ENCODE peak calls at places on chromosomes 12 and 14, in seven cellular contexts. One of them, this sample, is unnamed.

GRCh38 chr12:11724888-11725310 is 75.4 kb downstream of the ETV6 start:
- DNase-seq in non-pigmented ciliary epithelial cell: no peak
- DNase-seq in EL: peak; percentile 12
- DNase-seq in H7: no peak
- DNase-seq in T-helper 1 cell: no peak
- DNase-seq in kidney tubule cell: no peak
- DNase-seq in heart right ventricle: no peak
- DNase-seq in this sample: no peak

GRCh38 chr12:130975116-130975515 is 21.4 kb downstream of the ADGRD1 start:
- DNase-seq in kidney tubule cell: no peak
- DNase-seq in non-pigmented ciliary epithelial cell: no peak
- DNase-seq in H7: no peak
- DNase-seq in EL: no peak
- DNase-seq in T-helper 1 cell: no peak
- DNase-seq in heart right ventricle: no peak
- DNase-seq in this sample: no peak

GRCh38 chr12:40473979-40474378 is 218.3 kb upstream of the CNTN1 start:
- DNase-seq in non-pigmented ciliary epithelial cell: no peak
- DNase-seq in T-helper 1 cell: no peak
- DNase-seq in EL: no peak
- DNase-seq in H7: no peak
- DNase-seq in kidney tubule cell: no peak
- DNase-seq in heart right ventricle: no peak
- DNase-seq in this sample: no peak

GRCh38 chr14:31510222-31510621 is 22.4 kb upstream of the GPR33 start:
- DNase-seq in heart right ventricle: no peak
- DNase-seq in non-pigmented ciliary epithelial cell: no peak
- DNase-seq in kidney tubule cell: peak; percentile 45
- DNase-seq in T-helper 1 cell: no peak
- DNase-seq in H7: no peak
- DNase-seq in EL: peak; percentile 12
- DNase-seq in this sample: no peak

GRCh38 chr12:13126494-13126893 is 23.0 kb upstream of the GSG1 start:
- DNase-seq in EL: no peak
- DNase-seq in heart right ventricle: no peak
- DNase-seq in T-helper 1 cell: no peak
- DNase-seq in non-pigmented ciliary epithelial cell: no peak
- DNase-seq in kidney tubule cell: no peak
- DNase-seq in H7: no peak
- DNase-seq in this sample: no peak

GRCh38 chr12:75705749-75706719 is 194.6 kb upstream of the KRR1 start:
- DNase-seq in H7: no peak
- DNase-seq in heart right ventricle: peak; percentile 26
- DNase-seq in EL: peak; percentile 95
- DNase-seq in T-helper 1 cell: no peak
- DNase-seq in kidney tubule cell: peak; percentile 74
- DNase-seq in non-pigmented ciliary epithelial cell: peak; percentile 97
- DNase-seq in this sample: no peak

GRCh38 chr12:52119398-52120254 is 40.1 kb downstream of the SMIM41 start:
- DNase-seq in T-helper 1 cell: no peak
- DNase-seq in heart right ventricle: no peak
- DNase-seq in H7: peak; percentile 95
- DNase-seq in non-pigmented ciliary epithelial cell: no peak
- DNase-seq in kidney tubule cell: peak; percentile 81
- DNase-seq in EL: peak; percentile 20
- DNase-seq in this sample: peak; percentile 44

GRCh38 chr14:104184911-104185499 is 46.6 kb downstream of the KIF26A start:
- DNase-seq in H7: peak; percentile 79
- DNase-seq in kidney tubule cell: no peak
- DNase-seq in heart right ventricle: peak; percentile 71
- DNase-seq in EL: no peak
- DNase-seq in T-helper 1 cell: no peak
- DNase-seq in non-pigmented ciliary epithelial cell: no peak
- DNase-seq in this sample: no peak

GRCh38 chr12:128266559-128267245 is at the start of gene TMEM132C:
- DNase-seq in kidney tubule cell: no peak
- DNase-seq in non-pigmented ciliary epithelial cell: no peak
- DNase-seq in H7: no peak
- DNase-seq in T-helper 1 cell: no peak
- DNase-seq in heart right ventricle: no peak
- DNase-seq in EL: no peak
- DNase-seq in this sample: no peak

GRCh38 chr12:94644622-94645021 is 5.7 kb downstream of the TMCC3 start:
- DNase-seq in T-helper 1 cell: no peak
- DNase-seq in kidney tubule cell: peak; percentile 96
- DNase-seq in non-pigmented ciliary epithelial cell: peak; percentile 83
- DNase-seq in EL: peak; percentile 76
- DNase-seq in heart right ventricle: no peak
- DNase-seq in H7: no peak
- DNase-seq in this sample: no peak

GRCh38 chr14:57725399-57726077 is 140.4 kb downstream of the SLC35F4 start:
- DNase-seq in EL: peak; percentile 61
- DNase-seq in H7: no peak
- DNase-seq in T-helper 1 cell: no peak
- DNase-seq in heart right ventricle: no peak
- DNase-seq in non-pigmented ciliary epithelial cell: peak; percentile 47
- DNase-seq in kidney tubule cell: peak; percentile 94
- DNase-seq in this sample: no peak

GRCh38 chr12:30908389-30909087 is 18.0 kb upstream of the TSPAN11 start:
- DNase-seq in T-helper 1 cell: no peak
- DNase-seq in heart right ventricle: no peak
- DNase-seq in kidney tubule cell: no peak
- DNase-seq in non-pigmented ciliary epithelial cell: peak; percentile 31
- DNase-seq in EL: peak; percentile 35
- DNase-seq in H7: no peak
- DNase-seq in this sample: no peak

GRCh38 chr12:67578976-67579661 is 69.4 kb upstream of the DYRK2 start:
- DNase-seq in H7: no peak
- DNase-seq in kidney tubule cell: peak; percentile 71
- DNase-seq in T-helper 1 cell: no peak
- DNase-seq in non-pigmented ciliary epithelial cell: no peak
- DNase-seq in EL: no peak
- DNase-seq in heart right ventricle: no peak
- DNase-seq in this sample: no peak

GRCh38 chr14:51353901-51354300 is 113.9 kb downstream of the TMX1 start:
- DNase-seq in H7: no peak
- DNase-seq in T-helper 1 cell: no peak
- DNase-seq in EL: no peak
- DNase-seq in non-pigmented ciliary epithelial cell: no peak
- DNase-seq in heart right ventricle: no peak
- DNase-seq in kidney tubule cell: no peak
- DNase-seq in this sample: no peak

GRCh38 chr14:20415723-20416622 is 2.7 kb upstream of the TEP1 start:
- DNase-seq in non-pigmented ciliary epithelial cell: no peak
- DNase-seq in H7: peak; percentile 62
- DNase-seq in heart right ventricle: no peak
- DNase-seq in T-helper 1 cell: no peak
- DNase-seq in kidney tubule cell: peak; percentile 58
- DNase-seq in EL: peak; percentile 64
- DNase-seq in this sample: no peak

GRCh38 chr12:117363953-117364486 is 2.6 kb upstream of the NOS1 start:
- DNase-seq in heart right ventricle: no peak
- DNase-seq in EL: no peak
- DNase-seq in H7: peak; percentile 74
- DNase-seq in T-helper 1 cell: no peak
- DNase-seq in kidney tubule cell: no peak
- DNase-seq in non-pigmented ciliary epithelial cell: no peak
- DNase-seq in this sample: no peak

GRCh38 chr14:91241848-91242247 is 2.7 kb downstream of the GPR68 start:
- DNase-seq in kidney tubule cell: no peak
- DNase-seq in EL: no peak
- DNase-seq in non-pigmented ciliary epithelial cell: no peak
- DNase-seq in H7: no peak
- DNase-seq in T-helper 1 cell: no peak
- DNase-seq in heart right ventricle: no peak
- DNase-seq in this sample: no peak

GRCh38 chr14:43031598-43031997 is 1424.9 kb downstream of the LRFN5 start:
- DNase-seq in heart right ventricle: no peak
- DNase-seq in non-pigmented ciliary epithelial cell: no peak
- DNase-seq in kidney tubule cell: peak; percentile 40
- DNase-seq in H7: no peak
- DNase-seq in EL: no peak
- DNase-seq in T-helper 1 cell: no peak
- DNase-seq in this sample: no peak

GRCh38 chr12:52090291-52090690 is 10.8 kb downstream of the SMIM41 start:
- DNase-seq in EL: no peak
- DNase-seq in heart right ventricle: no peak
- DNase-seq in H7: peak; percentile 43
- DNase-seq in kidney tubule cell: no peak
- DNase-seq in non-pigmented ciliary epithelial cell: no peak
- DNase-seq in T-helper 1 cell: no peak
- DNase-seq in this sample: no peak

GRCh38 chr14:68662395-68662794 is 130.5 kb downstream of the ZFP36L1 start:
- DNase-seq in heart right ventricle: no peak
- DNase-seq in non-pigmented ciliary epithelial cell: no peak
- DNase-seq in EL: no peak
- DNase-seq in T-helper 1 cell: no peak
- DNase-seq in H7: no peak
- DNase-seq in kidney tubule cell: no peak
- DNase-seq in this sample: no peak

GRCh38 chr12:89824822-89825221 is 116.2 kb upstream of the ATP2B1 start:
- DNase-seq in heart right ventricle: no peak
- DNase-seq in non-pigmented ciliary epithelial cell: no peak
- DNase-seq in H7: no peak
- DNase-seq in kidney tubule cell: no peak
- DNase-seq in EL: no peak
- DNase-seq in T-helper 1 cell: no peak
- DNase-seq in this sample: no peak

GRCh38 chr12:93740721-93741120 is 63.5 kb downstream of the CRADD start:
- DNase-seq in kidney tubule cell: peak; percentile 27
- DNase-seq in EL: peak; percentile 33
- DNase-seq in non-pigmented ciliary epithelial cell: no peak
- DNase-seq in heart right ventricle: no peak
- DNase-seq in H7: no peak
- DNase-seq in T-helper 1 cell: no peak
- DNase-seq in this sample: no peak

GRCh38 chr14:20278414-20278813 is 27.3 kb downstream of the TTC5 start:
- DNase-seq in H7: no peak
- DNase-seq in kidney tubule cell: peak; percentile 67
- DNase-seq in T-helper 1 cell: no peak
- DNase-seq in non-pigmented ciliary epithelial cell: peak; percentile 8
- DNase-seq in EL: peak; percentile 26
- DNase-seq in heart right ventricle: peak; percentile 26
- DNase-seq in this sample: no peak

GRCh38 chr12:131091413-131091975 is 137.8 kb downstream of the ADGRD1 start:
- DNase-seq in non-pigmented ciliary epithelial cell: no peak
- DNase-seq in EL: no peak
- DNase-seq in kidney tubule cell: no peak
- DNase-seq in heart right ventricle: no peak
- DNase-seq in T-helper 1 cell: no peak
- DNase-seq in H7: no peak
- DNase-seq in this sample: peak; percentile 13

GRCh38 chr14:101334656-101335055 is 226.6 kb upstream of the DIO3 start:
- DNase-seq in EL: no peak
- DNase-seq in T-helper 1 cell: no peak
- DNase-seq in heart right ventricle: no peak
- DNase-seq in kidney tubule cell: no peak
- DNase-seq in non-pigmented ciliary epithelial cell: no peak
- DNase-seq in H7: no peak
- DNase-seq in this sample: no peak

GRCh38 chr14:51368721-51369163 is 128.7 kb downstream of the TMX1 start:
- DNase-seq in EL: peak; percentile 93
- DNase-seq in kidney tubule cell: no peak
- DNase-seq in H7: no peak
- DNase-seq in T-helper 1 cell: no peak
- DNase-seq in non-pigmented ciliary epithelial cell: peak; percentile 81
- DNase-seq in heart right ventricle: no peak
- DNase-seq in this sample: no peak

GRCh38 chr12:3242199-3242863 is 165.2 kb downstream of the TSPAN9 start:
- DNase-seq in H7: no peak
- DNase-seq in heart right ventricle: peak; percentile 73
- DNase-seq in T-helper 1 cell: no peak
- DNase-seq in kidney tubule cell: no peak
- DNase-seq in non-pigmented ciliary epithelial cell: no peak
- DNase-seq in EL: no peak
- DNase-seq in this sample: no peak

GRCh38 chr14:62759796-62760195 is 285.5 kb downstream of the KCNH5 start:
- DNase-seq in H7: peak; percentile 54
- DNase-seq in non-pigmented ciliary epithelial cell: no peak
- DNase-seq in heart right ventricle: no peak
- DNase-seq in EL: no peak
- DNase-seq in kidney tubule cell: no peak
- DNase-seq in T-helper 1 cell: no peak
- DNase-seq in this sample: no peak

GRCh38 chr14:59360923-59361794 is 104.0 kb downstream of the GPR135 start:
- DNase-seq in T-helper 1 cell: no peak
- DNase-seq in non-pigmented ciliary epithelial cell: peak; percentile 91
- DNase-seq in heart right ventricle: peak; percentile 81
- DNase-seq in kidney tubule cell: peak; percentile 75
- DNase-seq in EL: peak; percentile 59
- DNase-seq in H7: no peak
- DNase-seq in this sample: peak; percentile 26

GRCh38 chr12:21934173-21934572 is 7.1 kb downstream of the ABCC9 start:
- DNase-seq in non-pigmented ciliary epithelial cell: no peak
- DNase-seq in EL: peak; percentile 26
- DNase-seq in kidney tubule cell: no peak
- DNase-seq in T-helper 1 cell: no peak
- DNase-seq in H7: no peak
- DNase-seq in heart right ventricle: no peak
- DNase-seq in this sample: no peak

GRCh38 chr12:42104784-42105183 is 39.9 kb downstream of the GXYLT1 start:
- DNase-seq in kidney tubule cell: no peak
- DNase-seq in non-pigmented ciliary epithelial cell: no peak
- DNase-seq in T-helper 1 cell: no peak
- DNase-seq in H7: no peak
- DNase-seq in heart right ventricle: no peak
- DNase-seq in EL: no peak
- DNase-seq in this sample: no peak

GRCh38 chr12:2691340-2692111 is 103.2 kb upstream of the FKBP4 start:
- DNase-seq in kidney tubule cell: peak; percentile 18
- DNase-seq in heart right ventricle: no peak
- DNase-seq in EL: no peak
- DNase-seq in T-helper 1 cell: no peak
- DNase-seq in non-pigmented ciliary epithelial cell: no peak
- DNase-seq in H7: peak; percentile 91
- DNase-seq in this sample: peak; percentile 72

GRCh38 chr12:2414810-2415567 is 362.2 kb downstream of the CACNA1C start:
- DNase-seq in EL: peak; percentile 18
- DNase-seq in kidney tubule cell: no peak
- DNase-seq in H7: peak; percentile 52
- DNase-seq in non-pigmented ciliary epithelial cell: no peak
- DNase-seq in heart right ventricle: no peak
- DNase-seq in T-helper 1 cell: no peak
- DNase-seq in this sample: no peak

GRCh38 chr12:118302053-118302452 is 70.7 kb downstream of the TAOK3 start:
- DNase-seq in heart right ventricle: no peak
- DNase-seq in non-pigmented ciliary epithelial cell: no peak
- DNase-seq in T-helper 1 cell: no peak
- DNase-seq in H7: no peak
- DNase-seq in kidney tubule cell: peak; percentile 59
- DNase-seq in EL: peak; percentile 78
- DNase-seq in this sample: no peak

GRCh38 chr12:30874455-30875313 is 51.9 kb upstream of the TSPAN11 start:
- DNase-seq in non-pigmented ciliary epithelial cell: no peak
- DNase-seq in T-helper 1 cell: no peak
- DNase-seq in kidney tubule cell: peak; percentile 54
- DNase-seq in EL: no peak
- DNase-seq in H7: peak; percentile 36
- DNase-seq in heart right ventricle: peak; percentile 15
- DNase-seq in this sample: no peak

GRCh38 chr12:47763481-47764344 is 5.0 kb upstream of the RAPGEF3 start:
- DNase-seq in T-helper 1 cell: no peak
- DNase-seq in EL: no peak
- DNase-seq in heart right ventricle: peak; percentile 8
- DNase-seq in H7: no peak
- DNase-seq in non-pigmented ciliary epithelial cell: no peak
- DNase-seq in kidney tubule cell: peak; percentile 100
- DNase-seq in this sample: no peak

GRCh38 chr12:87801860-87802720 is 227.1 kb downstream of the C12orf50 start:
- DNase-seq in non-pigmented ciliary epithelial cell: no peak
- DNase-seq in heart right ventricle: no peak
- DNase-seq in EL: peak; percentile 63
- DNase-seq in H7: no peak
- DNase-seq in T-helper 1 cell: no peak
- DNase-seq in kidney tubule cell: no peak
- DNase-seq in this sample: no peak

GRCh38 chr12:86914716-86915115 is 658.5 kb upstream of the MGAT4C start:
- DNase-seq in non-pigmented ciliary epithelial cell: peak; percentile 13
- DNase-seq in heart right ventricle: no peak
- DNase-seq in H7: peak; percentile 47
- DNase-seq in kidney tubule cell: peak; percentile 32
- DNase-seq in T-helper 1 cell: no peak
- DNase-seq in EL: peak; percentile 9
- DNase-seq in this sample: no peak